ENCODE peak calls at places on chromosomes 13 and 19, in nine cellular contexts. N, R, H, L, U, X, A, K and S are unnamed samples.

GRCh38 chr13:85935868-85936467 is 136.7 kb upstream of the SLITRK6 start:
- DNase-seq in L (no peak), R (no peak), K (no peak), X (no peak), N (no peak), U (no peak), H (no peak), A (no peak), S (no peak)

GRCh38 chr19:516884-517424 is 9.7 kb downstream of the TPGS1 start:
- DNase-seq in A (no peak), K (peak), X (no peak), N (no peak), H (no peak), L (no peak), R (no peak), U (no peak), S (no peak)

GRCh38 chr19:15249912-15250634 is 17.8 kb upstream of the EPHX3 start:
- DNase-seq in U (no peak), K (peak), R (no peak), X (no peak), A (no peak), L (peak), H (peak), N (peak), S (no peak)

GRCh38 chr13:39602277-39602613 is 748 bp downstream of the LHFPL6 start:
- DNase-seq in U (no peak), X (no peak), H (no peak), L (no peak), A (no peak), K (no peak), N (no peak), R (no peak), S (no peak)

GRCh38 chr19:44113784-44114390 is 688 bp downstream of the ZNF225 start:
- DNase-seq in H (peak), L (peak), N (no peak), U (no peak), A (no peak), K (no peak), X (no peak), R (no peak), S (peak)

GRCh38 chr19:29145756-29146155 is 67.2 kb downstream of the UQCRFS1 start:
- DNase-seq in R (no peak), A (no peak), X (no peak), U (no peak), K (no peak), L (no peak), N (no peak), H (no peak), S (no peak)

GRCh38 chr19:827314-827709 is 325 bp upstream of the AZU1 start:
- DNase-seq in R (no peak), K (no peak), H (no peak), N (no peak), U (no peak), A (no peak), L (no peak), X (no peak), S (no peak)

GRCh38 chr19:55477905-55478304 is 1.5 kb downstream of the ZNF628 start:
- DNase-seq in R (no peak), K (no peak), H (no peak), A (no peak), N (no peak), L (no peak), U (no peak), X (no peak), S (no peak)

GRCh38 chr13:29758591-29759114 is 91.8 kb downstream of the UBL3 start:
- DNase-seq in R (peak), X (no peak), K (peak), H (no peak), A (peak), L (no peak), N (no peak), U (no peak), S (peak)

GRCh38 chr13:85990397-85990796 is 191.2 kb upstream of the SLITRK6 start:
- DNase-seq in H (no peak), N (no peak), R (no peak), A (no peak), U (no peak), K (no peak), X (no peak), L (no peak), S (no peak)

GRCh38 chr19:16871870-16872269 is 16.9 kb upstream of the F2RL3 start:
- DNase-seq in X (no peak), H (no peak), U (peak), N (no peak), R (no peak), A (no peak), K (peak), L (peak), S (no peak)

GRCh38 chr13:41588899-41589298 is 131.5 kb downstream of the RGCC start:
- DNase-seq in N (no peak), R (no peak), L (no peak), A (peak), X (no peak), U (no peak), K (peak), H (peak), S (peak)

GRCh38 chr19:29478578-29479565 is 46.9 kb upstream of the VSTM2B start:
- DNase-seq in R (no peak), H (no peak), U (no peak), A (peak), N (no peak), X (peak), L (no peak), K (no peak), S (no peak)

GRCh38 chr13:21365574-21365973 is 93.5 kb downstream of the ZDHHC20 start:
- DNase-seq in A (no peak), N (no peak), X (no peak), H (no peak), L (no peak), R (peak), U (no peak), K (no peak), S (no peak)

GRCh38 chr19:38726761-38727301 is 17.4 kb downstream of the CAPN12 start:
- DNase-seq in R (no peak), N (no peak), A (no peak), U (no peak), X (no peak), H (no peak), L (no peak), K (no peak), S (no peak)

GRCh38 chr19:2166741-2167738 is 3.3 kb downstream of the DOT1L start:
- DNase-seq in N (no peak), X (no peak), U (no peak), K (no peak), L (peak), A (no peak), H (no peak), R (no peak), S (peak)

GRCh38 chr19:2246801-2247361 is 2.2 kb upstream of the AMH start:
- DNase-seq in N (no peak), R (no peak), H (no peak), U (no peak), A (no peak), K (no peak), X (no peak), L (peak), S (no peak)

GRCh38 chr13:99176309-99177276 is 24.1 kb upstream of the UBAC2 start:
- DNase-seq in U (no peak), X (peak), A (peak), N (no peak), L (peak), K (peak), R (peak), H (peak), S (peak)

GRCh38 chr19:4373601-4374441 is 26.5 kb downstream of the SH3GL1 start:
- DNase-seq in R (no peak), X (no peak), H (no peak), U (no peak), L (peak), K (peak), A (no peak), N (no peak), S (peak)

GRCh38 chr19:40252395-40252794 is 25.9 kb upstream of the CCNP start:
- DNase-seq in L (no peak), H (no peak), U (no peak), N (no peak), X (no peak), R (no peak), A (no peak), K (no peak), S (no peak)

GRCh38 chr13:70723732-70724131 is 615.5 kb upstream of the KLHL1 start:
- DNase-seq in R (no peak), H (no peak), K (peak), N (no peak), A (no peak), L (no peak), X (no peak), U (no peak), S (no peak)

GRCh38 chr19:16559896-16560295 is 12.3 kb downstream of the SLC35E1 start:
- DNase-seq in R (no peak), K (no peak), A (no peak), X (no peak), H (no peak), N (no peak), U (no peak), L (no peak), S (no peak)

GRCh38 chr19:41434450-41434849 is 5.3 kb downstream of the DMAC2 start:
- DNase-seq in N (no peak), X (no peak), K (no peak), L (no peak), R (no peak), H (no peak), A (no peak), U (no peak), S (peak)

GRCh38 chr13:27496851-27497250 is 46.5 kb upstream of the MTIF3 start:
- DNase-seq in L (no peak), A (no peak), H (no peak), U (no peak), R (no peak), K (no peak), X (no peak), N (no peak), S (no peak)

GRCh38 chr19:50815443-50815842 is 8.1 kb downstream of the KLK1 start:
- DNase-seq in U (no peak), H (no peak), K (no peak), R (no peak), N (no peak), X (no peak), L (no peak), A (no peak), S (no peak)

GRCh38 chr19:6065685-6066365 is 44.5 kb downstream of the RFX2 start:
- DNase-seq in U (no peak), L (peak), H (no peak), X (peak), R (peak), N (no peak), A (peak), K (peak), S (peak)

GRCh38 chr19:20968092-20968491 is 45.0 kb downstream of the ZNF85 start:
- DNase-seq in L (no peak), A (no peak), N (no peak), U (no peak), R (no peak), H (no peak), X (no peak), K (no peak), S (no peak)

GRCh38 chr19:5646703-5647102 is 23.8 kb downstream of the SAFB start:
- DNase-seq in X (no peak), R (no peak), H (no peak), A (no peak), K (no peak), N (no peak), L (no peak), U (no peak), S (no peak)

GRCh38 chr13:32984857-32985626 is 31.2 kb upstream of the KL start:
- DNase-seq in N (no peak), U (no peak), L (no peak), A (no peak), H (no peak), X (no peak), K (peak), R (no peak), S (no peak)

GRCh38 chr19:3162418-3163229 is 15.9 kb upstream of the S1PR4 start:
- DNase-seq in A (peak), L (no peak), X (no peak), R (no peak), N (no peak), H (no peak), K (peak), U (no peak), S (peak)

GRCh38 chr13:44117351-44117750 is 237.6 kb downstream of the LACC1 start:
- DNase-seq in H (no peak), R (no peak), A (no peak), N (no peak), X (no peak), U (no peak), L (no peak), K (peak), S (peak)

GRCh38 chr19:45470147-45471081 is 2.6 kb downstream of the FOSB start:
- DNase-seq in N (no peak), U (no peak), K (peak), R (no peak), L (no peak), X (no peak), A (no peak), H (no peak), S (peak)

GRCh38 chr19:52891336-52891735 is 6.1 kb downstream of the ZNF320 start:
- DNase-seq in L (no peak), U (no peak), N (no peak), X (no peak), K (no peak), R (no peak), H (no peak), A (no peak), S (no peak)

GRCh38 chr19:435056-435706 is 25.7 kb downstream of the SHC2 start:
- DNase-seq in R (no peak), A (no peak), L (peak), N (no peak), H (no peak), K (no peak), X (no peak), U (no peak), S (no peak)

GRCh38 chr19:46271488-46272197 is 25.2 kb upstream of the HIF3A start:
- DNase-seq in K (peak), R (no peak), A (no peak), U (no peak), L (no peak), X (no peak), H (peak), N (no peak), S (no peak)